ENCODE peak calls at places on chromosome 9, in seven cellular contexts. R, F, K, D, Q, W and J are unnamed samples.

GRCh38 chr9:111429175-111429574 is 55.0 kb downstream of the ECPAS start:
- DNase-seq in R (no peak), F (no peak), K (no peak), D (no peak), Q (no peak), W (no peak), J (peak; percentile 43)

GRCh38 chr9:26744362-26744965 is 148.1 kb downstream of the CAAP1 start:
- DNase-seq in R (peak; percentile 27), F (no peak), K (peak; percentile 47), D (no peak), Q (no peak), W (peak; percentile 69), J (peak; percentile 38)

GRCh38 chr9:105318729-105319513 is 74.5 kb downstream of the SLC44A1 start:
- DNase-seq in R (no peak), F (no peak), K (no peak), D (no peak), Q (no peak), W (no peak), J (no peak)

GRCh38 chr9:29212590-29213373 is 1639.5 kb upstream of the C9orf72 start:
- DNase-seq in R (peak; percentile 43), F (peak; percentile 79), K (peak; percentile 47), D (peak; percentile 24), Q (peak; percentile 57), W (no peak), J (no peak)

GRCh38 chr9:81317223-81317622 is 372.1 kb downstream of the TLE1 start:
- DNase-seq in R (no peak), F (no peak), K (no peak), D (no peak), Q (no peak), W (peak; percentile 76), J (no peak)

GRCh38 chr9:136327313-136327971 is at the start of gene GPSM1:
- DNase-seq in R (no peak), F (no peak), K (peak; percentile 55), D (no peak), Q (no peak), W (no peak), J (peak; percentile 58)

GRCh38 chr9:123102380-123103113 is 69.1 kb downstream of the GPR21 start:
- DNase-seq in R (peak; percentile 57), F (no peak), K (peak; percentile 4), D (no peak), Q (no peak), W (peak; percentile 6), J (peak; percentile 40)

GRCh38 chr9:112212926-112213325 is 37.8 kb upstream of the SUSD1 start:
- DNase-seq in R (no peak), F (no peak), K (no peak), D (no peak), Q (no peak), W (no peak), J (no peak)

GRCh38 chr9:91422832-91423711 is 560 bp downstream of the NFIL3 start:
- DNase-seq in R (peak; percentile 77), F (peak; percentile 72), K (peak; percentile 94), D (peak; percentile 56), Q (peak; percentile 61), W (peak; percentile 80), J (peak; percentile 85)

GRCh38 chr9:112380102-112380581 is at the start of gene HSDL2:
- DNase-seq in R (no peak), F (no peak), K (peak; percentile 78), D (no peak), Q (no peak), W (peak; percentile 77), J (peak; percentile 28)

GRCh38 chr9:117551171-117551570 is 136.3 kb upstream of the ASTN2 start:
- DNase-seq in R (no peak), F (no peak), K (no peak), D (no peak), Q (no peak), W (no peak), J (no peak)

GRCh38 chr9:101639785-101640437 is 45.1 kb upstream of the PPP3R2 start:
- DNase-seq in R (no peak), F (no peak), K (no peak), D (no peak), Q (no peak), W (no peak), J (peak; percentile 0)

GRCh38 chr9:93071464-93071863 is 13.0 kb downstream of the SUSD3 start:
- DNase-seq in R (peak; percentile 79), F (peak; percentile 65), K (peak; percentile 28), D (no peak), Q (peak; percentile 72), W (peak; percentile 70), J (peak; percentile 18)

GRCh38 chr9:37036237-37037136 is 2.4 kb upstream of the PAX5 start:
- DNase-seq in R (peak; percentile 49), F (peak; percentile 73), K (peak; percentile 57), D (no peak), Q (peak; percentile 60), W (peak; percentile 56), J (peak; percentile 12)

GRCh38 chr9:136472640-136473353 is 10.0 kb downstream of the SEC16A start:
- DNase-seq in R (no peak), F (no peak), K (no peak), D (no peak), Q (no peak), W (no peak), J (no peak)

GRCh38 chr9:91978739-91979414 is 28.8 kb upstream of the ROR2 start:
- DNase-seq in R (peak; percentile 84), F (peak; percentile 58), K (peak; percentile 79), D (peak; percentile 30), Q (peak; percentile 61), W (peak; percentile 55), J (peak; percentile 93)

GRCh38 chr9:133919253-133920115 is 72.6 kb downstream of the VAV2 start:
- DNase-seq in R (no peak), F (no peak), K (peak; percentile 22), D (no peak), Q (no peak), W (no peak), J (peak; percentile 29)

GRCh38 chr9:19999491-20000057 is 210.7 kb upstream of the SLC24A2 start:
- DNase-seq in R (no peak), F (no peak), K (peak; percentile 79), D (no peak), Q (no peak), W (no peak), J (peak; percentile 87)

GRCh38 chr9:99178912-99179872 is 42.5 kb downstream of the ALG2 start:
- DNase-seq in R (no peak), F (no peak), K (no peak), D (no peak), Q (no peak), W (no peak), J (no peak)

DNA sequence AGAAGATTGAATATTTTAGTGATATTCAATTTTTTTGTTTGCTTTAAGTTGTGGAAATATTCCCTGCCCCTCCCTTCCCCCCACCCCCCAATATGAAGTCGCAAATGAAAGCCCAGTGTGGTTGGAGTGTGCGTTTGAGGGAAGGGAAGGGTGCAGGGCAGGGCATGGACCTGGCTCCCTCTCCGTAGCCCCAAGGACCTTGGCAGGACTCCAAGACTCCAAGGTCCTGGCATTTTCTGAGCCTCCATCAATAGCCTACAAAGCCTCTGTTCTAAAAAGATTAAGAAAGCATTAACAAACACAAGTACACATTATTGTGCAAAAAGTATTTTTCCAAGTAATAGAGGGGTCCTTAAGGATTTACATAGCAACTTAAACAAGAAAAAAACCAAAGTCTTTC is 38.8 kb upstream of the PTPN3 start:
- DNase-seq in R (no peak), F (no peak), K (no peak), D (no peak), Q (no peak), W (no peak), J (no peak)
- H3K23ac ChIP-seq in R (no peak overlapping the region), F (no peak overlapping the region), K (no peak overlapping the region), D (no peak overlapping the region), Q (no peak overlapping the region), W (no peak overlapping the region), J (no peak overlapping the region)

GRCh38 chr9:137607141-137607857 is 1.8 kb downstream of the ARRDC1 start:
- DNase-seq in R (no peak), F (no peak), K (peak; percentile 36), D (no peak), Q (no peak), W (peak; percentile 21), J (peak; percentile 33)

GRCh38 chr9:137604345-137605145 is 941 bp upstream of the ARRDC1 start:
- DNase-seq in R (no peak), F (no peak), K (no peak), D (no peak), Q (no peak), W (no peak), J (no peak)

GRCh38 chr9:137605146-137606004 is at the start of gene ARRDC1:
- DNase-seq in R (peak; percentile 95), F (peak; percentile 90), K (peak; percentile 91), D (peak; percentile 92), Q (peak; percentile 96), W (peak; percentile 86), J (peak; percentile 85)

GRCh38 chr9:137606734-137607138 is 1.2 kb downstream of the ARRDC1 start:
- DNase-seq in R (no peak), F (no peak), K (no peak), D (no peak), Q (no peak), W (peak; percentile 4), J (no peak)

GRCh38 chr9:137606005-137606601 is 617 bp downstream of the ARRDC1 start:
- DNase-seq in R (no peak), F (no peak), K (no peak), D (no peak), Q (no peak), W (peak; percentile 32), J (no peak)
- H3K23ac ChIP-seq in R (peak overlapping the region; percentile 80), F (no peak overlapping the region), K (peak overlapping the region; percentile 89), D (peak overlapping the region; percentile 98), Q (no peak overlapping the region), W (no peak overlapping the region), J (peak overlapping the region; percentile 0)

GRCh38 chr9:126962336-126962735 is 47.8 kb downstream of the RALGPS1 start:
- DNase-seq in R (no peak), F (peak; percentile 39), K (no peak), D (no peak), Q (no peak), W (no peak), J (no peak)

GRCh38 chr9:126959326-126959725 is 44.7 kb downstream of the RALGPS1 start:
- DNase-seq in R (no peak), F (no peak), K (no peak), D (no peak), Q (no peak), W (no peak), J (no peak)

GRCh38 chr9:126959917-126960316 is 45.3 kb downstream of the RALGPS1 start:
- DNase-seq in R (no peak), F (no peak), K (no peak), D (no peak), Q (no peak), W (no peak), J (no peak)

GRCh38 chr9:126965541-126966428 is 51.2 kb downstream of the RALGPS1 start:
- DNase-seq in R (peak; percentile 70), F (peak; percentile 60), K (peak; percentile 65), D (peak; percentile 20), Q (peak; percentile 65), W (peak; percentile 52), J (peak; percentile 61)

GRCh38 chr9:126965077-126965476 is 50.5 kb downstream of the RALGPS1 start:
- DNase-seq in R (peak; percentile 42), F (no peak), K (no peak), D (no peak), Q (no peak), W (peak; percentile 66), J (no peak)
- H3K23ac ChIP-seq in R (no peak overlapping the region), F (no peak overlapping the region), K (no peak overlapping the region), D (no peak overlapping the region), Q (no peak overlapping the region), W (no peak overlapping the region), J (no peak overlapping the region)

DNA sequence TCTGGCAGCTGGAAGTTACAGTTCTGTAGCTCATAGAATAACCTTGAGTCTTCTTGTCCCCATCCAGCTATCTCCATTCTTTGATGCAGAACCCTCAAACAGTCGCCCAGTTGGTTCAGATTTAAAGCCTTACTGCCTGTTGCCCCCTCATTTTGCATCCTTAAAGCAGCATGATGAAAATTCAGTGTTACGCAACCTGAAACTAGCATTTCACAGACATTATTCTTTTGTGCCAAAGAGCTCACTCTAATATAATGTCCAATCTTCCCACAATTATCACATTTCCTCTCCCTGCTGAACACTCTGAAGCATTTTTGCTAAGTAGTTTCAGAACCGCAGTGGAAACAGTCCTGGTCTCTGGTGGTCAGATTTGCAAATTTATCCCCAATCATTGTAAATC is 318.0 kb downstream of the PSAT1 start:
- DNase-seq in R (no peak), F (no peak), K (no peak), D (no peak), Q (no peak), W (no peak), J (peak; percentile 13)
- H3K23ac ChIP-seq in R (no peak overlapping the region), F (no peak overlapping the region), K (no peak overlapping the region), D (no peak overlapping the region), Q (no peak overlapping the region), W (no peak overlapping the region), J (no peak overlapping the region)